ENCODE peak calls at places on chromosomes 13 and 19, in nine cellular contexts. One of them, this sample, is unnamed.

GRCh38 chr19:8361921-8362793 is 1.8 kb upstream of the ANGPTL4 start:
- DNase-seq in AG08395: peak
- DNase-seq in substantia nigra: peak
- DNase-seq in CD8-positive, alpha-beta memory T cell: no peak
- DNase-seq in fibroblast of the conjunctiva: peak
- DNase-seq in AG10803: peak
- DNase-seq in HFFc6: peak
- DNase-seq in RCC 7860: peak
- DNase-seq in stimulated activated CD4-positive, alpha-beta T cell treated with anti-CD3 and anti-CD28 coated beads, Interleukin-2, amount 100 ng/mL, for 48 hours: no peak
- DNase-seq in this sample: peak

GRCh38 chr13:97205971-97206370 is 16.2 kb upstream of the MBNL2 start:
- DNase-seq in substantia nigra: no peak
- DNase-seq in AG10803: no peak
- DNase-seq in fibroblast of the conjunctiva: no peak
- DNase-seq in stimulated activated CD4-positive, alpha-beta T cell treated with anti-CD3 and anti-CD28 coated beads, Interleukin-2, amount 100 ng/mL, for 48 hours: no peak
- DNase-seq in AG08395: no peak
- DNase-seq in HFFc6: peak
- DNase-seq in RCC 7860: peak
- DNase-seq in CD8-positive, alpha-beta memory T cell: no peak
- DNase-seq in this sample: no peak

GRCh38 chr13:33052446-33052845 is 36.2 kb downstream of the KL start:
- DNase-seq in HFFc6: peak
- DNase-seq in RCC 7860: no peak
- DNase-seq in AG08395: peak
- DNase-seq in substantia nigra: no peak
- DNase-seq in AG10803: peak
- DNase-seq in CD8-positive, alpha-beta memory T cell: no peak
- DNase-seq in stimulated activated CD4-positive, alpha-beta T cell treated with anti-CD3 and anti-CD28 coated beads, Interleukin-2, amount 100 ng/mL, for 48 hours: no peak
- DNase-seq in fibroblast of the conjunctiva: no peak
- DNase-seq in this sample: no peak

GRCh38 chr13:94327318-94327717 is 152.2 kb downstream of the DCT start:
- DNase-seq in stimulated activated CD4-positive, alpha-beta T cell treated with anti-CD3 and anti-CD28 coated beads, Interleukin-2, amount 100 ng/mL, for 48 hours: no peak
- DNase-seq in HFFc6: no peak
- DNase-seq in AG08395: no peak
- DNase-seq in fibroblast of the conjunctiva: no peak
- DNase-seq in CD8-positive, alpha-beta memory T cell: peak
- DNase-seq in AG10803: no peak
- DNase-seq in substantia nigra: no peak
- DNase-seq in RCC 7860: no peak
- DNase-seq in this sample: no peak

GRCh38 chr13:40974460-40975407 is 44.4 kb downstream of the ELF1 start:
- DNase-seq in stimulated activated CD4-positive, alpha-beta T cell treated with anti-CD3 and anti-CD28 coated beads, Interleukin-2, amount 100 ng/mL, for 48 hours: no peak
- DNase-seq in HFFc6: peak
- DNase-seq in AG08395: peak
- DNase-seq in AG10803: peak
- DNase-seq in substantia nigra: no peak
- DNase-seq in fibroblast of the conjunctiva: peak
- DNase-seq in CD8-positive, alpha-beta memory T cell: peak
- DNase-seq in RCC 7860: peak
- DNase-seq in this sample: no peak

GRCh38 chr13:109224033-109224432 is 562.4 kb downstream of the IRS2 start:
- DNase-seq in AG10803: no peak
- DNase-seq in AG08395: no peak
- DNase-seq in substantia nigra: no peak
- DNase-seq in CD8-positive, alpha-beta memory T cell: no peak
- DNase-seq in HFFc6: no peak
- DNase-seq in RCC 7860: no peak
- DNase-seq in stimulated activated CD4-positive, alpha-beta T cell treated with anti-CD3 and anti-CD28 coated beads, Interleukin-2, amount 100 ng/mL, for 48 hours: no peak
- DNase-seq in fibroblast of the conjunctiva: no peak
- DNase-seq in this sample: peak

GRCh38 chr13:28357247-28357825 is 137.6 kb downstream of the FLT1 start:
- DNase-seq in AG08395: no peak
- DNase-seq in substantia nigra: no peak
- DNase-seq in RCC 7860: no peak
- DNase-seq in stimulated activated CD4-positive, alpha-beta T cell treated with anti-CD3 and anti-CD28 coated beads, Interleukin-2, amount 100 ng/mL, for 48 hours: no peak
- DNase-seq in CD8-positive, alpha-beta memory T cell: no peak
- DNase-seq in fibroblast of the conjunctiva: no peak
- DNase-seq in AG10803: no peak
- DNase-seq in HFFc6: no peak
- DNase-seq in this sample: no peak

GRCh38 chr19:55352040-55352439 is 2.5 kb downstream of the COX6B2 start:
- DNase-seq in AG10803: no peak
- DNase-seq in AG08395: no peak
- DNase-seq in RCC 7860: no peak
- DNase-seq in HFFc6: no peak
- DNase-seq in fibroblast of the conjunctiva: no peak
- DNase-seq in stimulated activated CD4-positive, alpha-beta T cell treated with anti-CD3 and anti-CD28 coated beads, Interleukin-2, amount 100 ng/mL, for 48 hours: no peak
- DNase-seq in CD8-positive, alpha-beta memory T cell: no peak
- DNase-seq in substantia nigra: no peak
- DNase-seq in this sample: no peak

GRCh38 chr13:50589139-50589538 is 254.4 kb downstream of the DLEU7 start:
- DNase-seq in substantia nigra: no peak
- DNase-seq in AG08395: peak
- DNase-seq in fibroblast of the conjunctiva: peak
- DNase-seq in CD8-positive, alpha-beta memory T cell: no peak
- DNase-seq in AG10803: peak
- DNase-seq in stimulated activated CD4-positive, alpha-beta T cell treated with anti-CD3 and anti-CD28 coated beads, Interleukin-2, amount 100 ng/mL, for 48 hours: no peak
- DNase-seq in HFFc6: peak
- DNase-seq in RCC 7860: peak
- DNase-seq in this sample: no peak